ENCODE peak calls at places on chromosomes 16 and 17, in eight cellular contexts. O is RWPE1, K is endothelial cell, L is EL, Q is MCF 10A, U is MV-4-11, S is hepatocyte, M is foreskin melanocyte. I is an unnamed sample.

GRCh38 chr16:81863630-81864352 is 84.7 kb downstream of the PLCG2 start:
- DNase-seq in M (no peak), Q (no peak), S (no peak), K (no peak), U (no peak), L (no peak), O (no peak), I (no peak)

GRCh38 chr17:41645371-41646063 is 21.1 kb upstream of the KRT17 start:
- DNase-seq in L (peak; percentile 65), K (no peak), U (peak; percentile 62), S (peak; percentile 62), O (no peak), Q (peak; percentile 61), M (no peak), I (no peak)

GRCh38 chr17:72222571-72222970 is 101.8 kb downstream of the SOX9 start:
- DNase-seq in K (no peak), L (no peak), S (peak; percentile 35), M (no peak), O (no peak), U (no peak), Q (no peak), I (no peak)

GRCh38 chr16:19868421-19868820 is 16.2 kb downstream of the GPRC5B start:
- DNase-seq in M (no peak), Q (no peak), S (no peak), L (no peak), U (no peak), O (no peak), K (no peak), I (no peak)

GRCh38 chr17:40178021-40178601 is 841 bp downstream of the RAPGEFL1 start:
- DNase-seq in U (no peak), M (no peak), Q (no peak), K (no peak), L (no peak), O (no peak), S (no peak), I (peak; percentile 50)

GRCh38 chr17:14118951-14119350 is 49.6 kb downstream of the COX10 start:
- DNase-seq in O (no peak), U (no peak), Q (no peak), L (no peak), M (no peak), S (no peak), K (no peak), I (no peak)

GRCh38 chr17:32936894-32937500 is 9.0 kb downstream of the TMEM98 start:
- DNase-seq in M (peak; percentile 55), S (peak; percentile 90), U (peak; percentile 9), L (peak; percentile 67), O (peak; percentile 66), K (peak; percentile 81), Q (peak; percentile 58), I (peak; percentile 87)

GRCh38 chr16:9258423-9259051 is 167.1 kb downstream of the HAPSTR1 start:
- DNase-seq in L (peak; percentile 19), M (no peak), U (peak; percentile 27), Q (peak; percentile 49), S (peak; percentile 65), K (peak; percentile 56), O (peak; percentile 32), I (peak; percentile 69)

GRCh38 chr17:75704963-75705875 is 16.0 kb upstream of the ITGB4 start:
- DNase-seq in K (no peak), L (no peak), O (no peak), S (no peak), U (no peak), M (no peak), Q (no peak), I (no peak)

GRCh38 chr16:77213542-77214108 is 14.4 kb downstream of the SYCE1L start:
- DNase-seq in Q (peak; percentile 99), U (no peak), O (peak; percentile 91), L (peak; percentile 93), S (no peak), M (peak; percentile 71), K (no peak), I (no peak)

GRCh38 chr17:59783221-59784016 is 76.0 kb downstream of the VMP1 start:
- DNase-seq in Q (peak; percentile 64), S (no peak), O (peak; percentile 30), L (peak; percentile 75), M (peak; percentile 58), K (no peak), U (no peak), I (no peak)

GRCh38 chr16:49282690-49283375 is 1.2 kb upstream of the CBLN1 start:
- DNase-seq in M (no peak), S (peak; percentile 38), O (no peak), L (no peak), Q (no peak), U (no peak), K (peak; percentile 46), I (peak; percentile 78)

GRCh38 chr16:29198731-29199521 is 207.6 kb downstream of the NPIPB11 start:
- DNase-seq in U (no peak), K (no peak), L (no peak), M (no peak), S (no peak), O (no peak), Q (no peak), I (no peak)

GRCh38 chr16:87836844-87837581 is 32.3 kb downstream of the SLC7A5 start:
- DNase-seq in L (no peak), U (no peak), S (no peak), O (no peak), K (no peak), M (peak; percentile 88), Q (no peak), I (no peak)

GRCh38 chr17:82843904-82844640 is 4.2 kb upstream of the ZNF750 start:
- DNase-seq in M (no peak), K (no peak), U (no peak), S (no peak), O (no peak), L (no peak), Q (no peak), I (no peak)

GRCh38 chr17:75720656-75721462 is at the start of gene ITGB4:
- DNase-seq in K (peak; percentile 16), O (peak; percentile 92), L (peak; percentile 39), U (no peak), S (peak; percentile 93), M (no peak), Q (peak; percentile 85), I (peak; percentile 81)

GRCh38 chr16:67953641-67954375 is 9.9 kb upstream of the LCAT start:
- DNase-seq in S (no peak), M (no peak), L (no peak), O (no peak), U (no peak), Q (no peak), K (no peak), I (no peak)

GRCh38 chr16:72840591-72841381 is 207.1 kb downstream of the ZFHX3 start:
- DNase-seq in L (no peak), U (peak; percentile 61), Q (no peak), O (no peak), K (no peak), S (no peak), M (no peak), I (no peak)

GRCh38 chr17:10171581-10171981 is 26.8 kb downstream of the GAS7 start:
- DNase-seq in S (no peak), U (peak; percentile 81), K (no peak), Q (no peak), M (no peak), L (no peak), O (no peak), I (no peak)

GRCh38 chr17:68695659-68696058 is 94.5 kb upstream of the FAM20A start:
- DNase-seq in O (no peak), M (no peak), Q (no peak), K (no peak), L (no peak), U (no peak), S (no peak), I (no peak)

GRCh38 chr17:64641499-64641898 is 20.6 kb downstream of the SMURF2 start:
- DNase-seq in K (no peak), L (peak; percentile 97), M (no peak), O (no peak), S (peak; percentile 55), Q (peak; percentile 85), U (no peak), I (peak; percentile 43)

GRCh38 chr17:21016826-21017225 is 26.0 kb downstream of the USP22 start:
- DNase-seq in O (no peak), K (no peak), L (no peak), S (no peak), Q (no peak), U (no peak), M (no peak), I (no peak)

GRCh38 chr16:70746708-70747424 is 54.1 kb downstream of the VAC14 start:
- DNase-seq in Q (peak; percentile 96), U (peak; percentile 75), K (no peak), O (peak; percentile 90), S (peak; percentile 89), M (peak; percentile 45), L (peak; percentile 92), I (no peak)